ENCODE peak calls at places on chromosomes 16 and 17, in ten cellular contexts. N is AG09309, V is mammary epithelial cell, U is fibroblast of villous mesenchyme, A is bronchial epithelial cell, M is GM12865, R is IMR-90, S is fibroblast of the aortic adventitia, P is A673, C is gastrocnemius medialis. Q is an unnamed sample.

GRCh38 chr16:30967795-30968194 is 10.2 kb downstream of the SETD1A start:
- DNase-seq in N (no peak), V (no peak), U (no peak), A (no peak), M (no peak), R (no peak), S (peak), P (no peak), C (no peak), Q (no peak)

GRCh38 chr17:48336986-48337385 is 93.0 kb downstream of the SKAP1 start:
- DNase-seq in N (no peak), V (no peak), U (no peak), A (no peak), M (no peak), R (no peak), S (no peak), P (peak), C (no peak), Q (no peak)

GRCh38 chr17:76076765-76077581 is 2.0 kb upstream of the ZACN start:
- DNase-seq in N (no peak), V (peak), U (peak), A (no peak), M (no peak), R (peak), S (no peak), P (no peak), C (no peak), Q (peak)

GRCh38 chr16:87829988-87830672 is 39.2 kb downstream of the SLC7A5 start:
- DNase-seq in N (no peak), V (no peak), U (no peak), A (no peak), M (no peak), R (no peak), S (no peak), P (no peak), C (no peak), Q (no peak)

GRCh38 chr16:31700200-31700529 is 172.5 kb downstream of the AHSP start:
- DNase-seq in N (no peak), V (no peak), U (no peak), A (no peak), M (no peak), R (no peak), S (no peak), P (no peak), C (no peak), Q (no peak)

GRCh38 chr16:4344659-4345438 is 6.3 kb downstream of the PAM16 start:
- DNase-seq in N (no peak), V (no peak), U (no peak), A (peak), M (no peak), R (peak), S (peak), P (no peak), C (no peak), Q (no peak)

GRCh38 chr16:84455031-84455430 is 49.4 kb downstream of the MEAK7 start:
- DNase-seq in N (no peak), V (no peak), U (no peak), A (no peak), M (no peak), R (no peak), S (no peak), P (no peak), C (no peak), Q (no peak)

GRCh38 chr17:61457226-61457983 is 5.2 kb downstream of the TBX4 start:
- DNase-seq in N (no peak), V (no peak), U (no peak), A (no peak), M (no peak), R (no peak), S (no peak), P (peak), C (no peak), Q (no peak)

GRCh38 chr16:87578531-87578930 is 23.8 kb upstream of the JPH3 start:
- DNase-seq in N (no peak), V (no peak), U (no peak), A (no peak), M (no peak), R (no peak), S (no peak), P (no peak), C (no peak), Q (no peak)

GRCh38 chr17:77160032-77160876 is 19.5 kb downstream of the SEC14L1 start:
- DNase-seq in N (no peak), V (no peak), U (peak), A (no peak), M (no peak), R (no peak), S (peak), P (no peak), C (no peak), Q (no peak)

GRCh38 chr17:48526986-48527741 is 3.6 kb downstream of the HOXB1 start:
- DNase-seq in N (no peak), V (no peak), U (no peak), A (no peak), M (no peak), R (no peak), S (no peak), P (no peak), C (no peak), Q (no peak)

GRCh38 chr16:50467943-50468748 is 80.0 kb upstream of the NKD1 start:
- DNase-seq in N (no peak), V (no peak), U (no peak), A (no peak), M (peak), R (no peak), S (no peak), P (no peak), C (no peak), Q (no peak)

GRCh38 chr16:51151951-51152663 is 1.0 kb upstream of the SALL1 start:
- DNase-seq in N (peak), V (no peak), U (peak), A (no peak), M (no peak), R (peak), S (peak), P (peak), C (no peak), Q (no peak)

GRCh38 chr17:35890774-35891155 is 10.6 kb upstream of the CCL5 start:
- DNase-seq in N (no peak), V (no peak), U (no peak), A (no peak), M (peak), R (no peak), S (no peak), P (no peak), C (peak), Q (no peak)

GRCh38 chr16:56824335-56824734 is 40.7 kb upstream of the SLC12A3 start:
- DNase-seq in N (no peak), V (no peak), U (no peak), A (no peak), M (no peak), R (no peak), S (no peak), P (peak), C (peak), Q (no peak)

GRCh38 chr17:31095239-31096105 is 695 bp downstream of the NF1 start:
- DNase-seq in N (no peak), V (peak), U (peak), A (peak), M (peak), R (peak), S (peak), P (peak), C (peak), Q (peak)

GRCh38 chr16:87704754-87705353 is 60.9 kb downstream of the KLHDC4 start:
- DNase-seq in N (no peak), V (no peak), U (no peak), A (no peak), M (no peak), R (no peak), S (no peak), P (no peak), C (no peak), Q (no peak)

GRCh38 chr17:28949185-28950016 is 1.9 kb downstream of the PHF12 start:
- DNase-seq in N (no peak), V (peak), U (peak), A (peak), M (peak), R (no peak), S (peak), P (peak), C (peak), Q (peak)

GRCh38 chr17:50939542-50939794 is 73.3 kb upstream of the TOB1 start:
- DNase-seq in N (no peak), V (no peak), U (no peak), A (no peak), M (no peak), R (no peak), S (no peak), P (no peak), C (no peak), Q (no peak)

GRCh38 chr17:74396567-74396966 is 29.3 kb downstream of the GPR142 start:
- DNase-seq in N (no peak), V (no peak), U (no peak), A (no peak), M (no peak), R (no peak), S (no peak), P (no peak), C (no peak), Q (no peak)

GRCh38 chr16:67461600-67462278 is 19.2 kb downstream of the ATP6V0D1 start:
- DNase-seq in N (no peak), V (no peak), U (no peak), A (peak), M (no peak), R (no peak), S (no peak), P (no peak), C (peak), Q (no peak)

GRCh38 chr17:21263351-21263750 is 10.1 kb upstream of the NATD1 start:
- DNase-seq in N (peak), V (peak), U (peak), A (peak), M (no peak), R (peak), S (peak), P (no peak), C (no peak), Q (no peak)

GRCh38 chr17:71505200-71505599 is 615.6 kb upstream of the SOX9 start:
- DNase-seq in N (peak), V (peak), U (peak), A (no peak), M (no peak), R (peak), S (no peak), P (no peak), C (no peak), Q (no peak)

GRCh38 chr17:81167194-81167524 is 1.1 kb upstream of the AATK start:
- DNase-seq in N (no peak), V (no peak), U (no peak), A (no peak), M (no peak), R (no peak), S (no peak), P (no peak), C (no peak), Q (no peak)

GRCh38 chr16:12340151-12340733 is 363.7 kb downstream of the SNX29 start:
- DNase-seq in N (no peak), V (peak), U (peak), A (peak), M (peak), R (peak), S (peak), P (no peak), C (no peak), Q (no peak)

GRCh38 chr17:83144421-83145357 is 65.3 kb downstream of the METRNL start:
- DNase-seq in N (peak), V (no peak), U (peak), A (no peak), M (no peak), R (peak), S (peak), P (no peak), C (peak), Q (peak)

GRCh38 chr17:68449021-68449739 is 8.1 kb downstream of the WIPI1 start:
- DNase-seq in N (no peak), V (no peak), U (no peak), A (no peak), M (no peak), R (no peak), S (no peak), P (no peak), C (no peak), Q (peak)

DNA sequence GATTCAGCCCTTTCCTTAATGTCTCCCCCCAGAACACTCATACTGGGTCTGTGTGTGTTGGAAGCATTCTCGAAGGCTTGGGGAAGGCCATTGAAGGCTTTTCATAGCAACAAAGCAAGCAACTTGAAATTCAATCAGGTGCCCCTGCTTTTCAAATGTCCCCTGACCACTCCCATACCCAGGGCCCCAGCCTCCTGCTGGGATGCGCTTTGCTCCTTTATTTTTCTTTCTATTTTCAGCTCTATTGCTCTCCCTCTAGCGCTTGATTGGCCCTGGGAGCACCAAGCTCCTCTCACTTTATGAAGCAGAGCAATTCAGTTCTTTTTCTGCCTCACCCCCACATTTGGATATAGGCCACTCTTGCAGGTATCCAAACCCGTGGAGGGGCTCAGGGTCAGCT is 92.0 kb downstream of the WSCD1 start:
- DNase-seq in N (no peak), V (no peak), U (no peak), A (no peak), M (no peak), R (no peak), S (no peak), P (no peak), C (no peak), Q (no peak)
- H3K4me3 ChIP-seq in N (no peak), V (no peak), U (no peak), A (no peak), M (no peak), R (no peak), S (no peak), P (no peak), C (no peak), Q (no peak)

DNA sequence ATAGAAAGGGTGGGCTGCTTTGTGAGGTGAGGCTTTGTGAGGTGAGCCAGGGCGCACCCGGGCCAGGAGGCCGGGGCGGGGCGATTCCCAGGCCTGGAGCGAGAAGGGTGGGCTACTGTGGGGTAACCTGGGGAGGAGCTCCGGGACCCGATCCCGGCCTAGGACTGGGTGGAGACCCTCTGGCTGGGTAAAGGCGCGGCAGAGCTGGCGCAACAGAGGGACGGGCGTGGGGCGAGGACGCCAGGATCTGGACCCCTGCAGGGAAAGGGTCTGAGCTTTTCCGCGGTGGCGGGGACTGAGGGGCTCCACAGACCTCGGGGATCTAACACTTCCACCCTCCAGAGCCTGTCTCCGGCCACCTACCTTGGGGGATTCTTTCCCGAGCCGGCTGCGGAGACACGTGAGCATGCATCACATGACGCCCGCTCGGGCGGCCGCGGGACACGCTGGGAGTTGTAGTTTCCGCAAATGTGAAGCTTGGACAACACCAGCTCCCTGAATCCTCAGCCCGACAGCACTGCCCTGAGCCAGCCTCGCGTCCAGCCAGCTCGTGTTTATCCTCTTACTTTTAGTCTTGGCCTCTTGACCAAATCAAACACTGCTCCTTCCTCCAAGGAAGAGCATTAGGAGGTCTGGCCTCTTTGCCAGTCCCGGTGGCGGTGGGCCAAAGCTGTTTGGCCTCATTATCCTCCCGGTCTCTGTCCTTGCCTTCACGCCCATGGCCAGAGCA is at the start of gene SLC38A7:
- DNase-seq in N (peak), V (peak), U (peak), A (peak), M (peak), R (peak), S (peak), P (peak), C (peak), Q (peak)
- TF ChIP-seq CTCF in N (no peak), V (no peak), U (no peak), A (no peak), M (no peak), R (no peak), S (no peak), P (no peak), C (no peak), Q (no peak)

DNA sequence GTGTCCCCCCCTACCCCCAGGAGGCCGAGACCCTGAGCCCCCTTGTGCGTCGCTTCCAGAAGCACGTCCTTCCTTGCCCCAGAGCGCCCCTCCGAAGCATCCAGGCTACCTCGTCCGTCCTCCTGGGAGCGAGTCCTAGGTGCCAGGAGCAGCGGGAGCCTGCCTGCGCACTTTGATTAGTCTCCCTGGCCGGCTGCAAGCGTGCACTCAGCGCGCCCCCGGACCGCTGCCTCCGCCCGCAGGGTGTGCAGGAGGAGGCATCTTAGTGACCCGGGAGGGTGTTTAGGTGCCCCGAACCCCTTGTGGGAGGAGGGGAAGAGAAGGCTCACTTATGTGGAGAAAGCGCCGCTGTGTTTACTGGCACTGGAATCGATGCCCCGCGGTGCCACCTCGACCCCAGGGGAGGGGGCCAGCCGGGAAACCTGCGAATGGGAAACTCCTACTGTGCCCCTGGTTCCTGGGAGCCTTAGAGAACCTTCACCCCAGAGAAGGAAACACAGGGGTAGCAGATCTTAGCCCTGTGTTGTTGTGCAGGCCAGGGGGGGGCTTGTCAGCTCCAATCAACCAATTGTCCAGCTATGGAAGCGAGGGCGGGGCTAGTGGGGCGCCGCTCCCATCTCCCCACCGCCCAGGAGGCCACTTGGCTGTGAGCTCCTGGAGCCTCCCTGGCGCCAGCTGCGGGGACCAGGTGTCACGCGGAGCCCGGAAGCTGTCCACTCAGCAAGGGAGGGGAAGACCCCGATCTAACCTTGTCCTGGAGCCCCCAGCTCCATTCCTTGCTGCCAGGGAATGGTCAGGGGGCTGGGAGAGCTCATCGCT is 922.8 kb upstream of the EEF2KMT start:
- DNase-seq in N (no peak), V (no peak), U (no peak), A (no peak), M (no peak), R (no peak), S (no peak), P (no peak), C (no peak), Q (no peak)
- H3K4me3 ChIP-seq in N (no peak), V (no peak), U (no peak), A (no peak), M (no peak), R (no peak), S (no peak), P (no peak), C (no peak), Q (no peak)

DNA sequence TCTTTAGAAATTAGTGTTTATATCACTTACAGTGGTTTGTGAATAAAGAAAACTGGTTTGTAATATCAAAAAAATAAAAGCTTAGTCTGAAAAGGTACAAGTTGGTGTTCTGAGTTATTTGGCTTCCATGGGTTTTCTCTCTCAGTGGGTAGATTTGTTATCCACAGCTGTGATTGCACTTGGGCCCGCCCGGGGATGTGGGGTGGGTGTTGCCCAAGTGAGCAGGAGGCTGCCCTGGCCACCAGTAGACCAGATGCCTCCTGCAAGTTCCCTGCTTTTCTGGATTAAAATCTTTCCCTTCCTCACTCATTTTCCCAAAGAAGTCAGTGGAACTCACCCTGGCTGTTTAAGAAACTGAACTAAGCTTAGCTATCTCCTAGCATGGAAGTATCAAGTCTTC is 380.6 kb downstream of the RBFOX1 start:
- DNase-seq in N (no peak), V (no peak), U (no peak), A (no peak), M (no peak), R (no peak), S (no peak), P (no peak), C (no peak), Q (no peak)
- TF ChIP-seq CTCF in N (no peak), V (no peak), U (no peak), A (no peak), M (no peak), R (no peak), S (no peak), P (no peak), C (no peak), Q (no peak)

DNA sequence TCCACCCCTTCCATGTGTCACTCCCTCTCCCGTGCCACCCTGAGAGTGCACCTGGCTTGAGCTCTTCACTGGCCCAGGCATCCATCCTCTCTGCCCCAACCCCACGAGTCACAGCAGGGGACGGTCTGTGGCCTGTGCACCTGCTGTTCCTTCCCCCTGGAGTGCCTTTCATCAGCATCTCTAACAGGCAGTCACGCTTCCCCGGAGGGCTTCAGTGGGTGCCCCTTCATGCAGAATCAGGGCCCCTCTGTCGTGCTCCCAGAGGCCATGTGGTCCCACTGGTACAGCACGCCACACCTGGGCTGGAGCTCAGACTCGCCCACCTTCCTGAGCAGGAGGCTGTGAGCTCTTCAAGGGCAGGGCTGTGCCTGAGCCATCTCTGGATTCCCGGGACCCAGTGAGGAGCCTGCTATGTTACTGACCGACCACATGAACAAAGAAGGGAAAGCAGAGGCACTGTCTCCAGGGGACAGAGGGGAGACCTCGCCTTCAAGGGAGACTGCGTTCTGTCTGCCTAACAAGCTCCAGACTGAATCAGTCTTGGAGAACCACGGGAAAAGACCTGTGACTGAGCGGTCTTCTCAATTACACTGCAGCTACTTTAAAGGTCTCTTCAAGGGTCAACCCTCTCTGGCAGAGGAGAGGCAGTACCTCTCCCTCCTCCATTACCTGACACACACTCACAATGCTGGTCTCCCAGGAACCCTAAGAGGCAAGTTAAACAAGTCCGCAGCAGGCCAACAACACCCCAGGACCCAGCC is 78.8 kb upstream of the DOC2B start:
- DNase-seq in N (no peak), V (no peak), U (no peak), A (no peak), M (no peak), R (no peak), S (no peak), P (no peak), C (no peak), Q (no peak)
- H3K4me3 ChIP-seq in N (no peak), V (no peak), U (no peak), A (no peak), M (no peak), R (no peak), S (no peak), P (no peak), C (no peak), Q (no peak)

GRCh38 chr17:57868007-57868774 is 18.3 kb upstream of the MRPS23 start:
- DNase-seq in N (peak), V (peak), U (peak), A (peak), M (peak), R (peak), S (peak), P (no peak), C (peak), Q (peak)
- TF ChIP-seq CTCF in N (peak), V (peak), U (peak), A (peak), M (peak), R (peak), S (peak), P (peak), C (peak), Q (peak)